ENCODE peak calls at places on chromosomes 4 and X, in four cellular contexts. One of them, this sample, is unnamed.

GRCh38 chrX:41922694-41923171 is 621 bp downstream of the CASK start:
- DNase-seq in ureter: no peak
- DNase-seq in NCI-H2081: no peak
- DNase-seq in left colon: peak
- DNase-seq in this sample: peak

GRCh38 chr4:74793757-74794340 is 474 bp downstream of the BTC start:
- DNase-seq in ureter: peak
- DNase-seq in left colon: peak
- DNase-seq in NCI-H2081: peak
- DNase-seq in this sample: peak

GRCh38 chr4:34850426-34850825 is 1393.9 kb downstream of the ARAP2 start:
- DNase-seq in NCI-H2081: no peak
- DNase-seq in left colon: no peak
- DNase-seq in ureter: no peak
- DNase-seq in this sample: no peak

GRCh38 chr4:38752393-38752961 is 30.3 kb downstream of the TLR10 start:
- DNase-seq in left colon: no peak
- DNase-seq in ureter: no peak
- DNase-seq in NCI-H2081: no peak
- DNase-seq in this sample: no peak

GRCh38 chr4:85842540-85842939 is 367.6 kb downstream of the ARHGAP24 start:
- DNase-seq in NCI-H2081: no peak
- DNase-seq in ureter: no peak
- DNase-seq in left colon: peak
- DNase-seq in this sample: peak

GRCh38 chrX:69808375-69808774 is 192.5 kb downstream of the EDA start:
- DNase-seq in ureter: no peak
- DNase-seq in left colon: no peak
- DNase-seq in NCI-H2081: no peak
- DNase-seq in this sample: no peak

GRCh38 chr4:10180927-10181744 is 64.5 kb upstream of the WDR1 start:
- DNase-seq in NCI-H2081: no peak
- DNase-seq in left colon: no peak
- DNase-seq in ureter: no peak
- DNase-seq in this sample: no peak

GRCh38 chr4:159238631-159239030 is 135.8 kb downstream of the RAPGEF2 start:
- DNase-seq in ureter: no peak
- DNase-seq in left colon: no peak
- DNase-seq in NCI-H2081: no peak
- DNase-seq in this sample: no peak

GRCh38 chrX:132461886-132462285 is 27.0 kb downstream of the MBNL3 start:
- DNase-seq in left colon: no peak
- DNase-seq in NCI-H2081: no peak
- DNase-seq in ureter: no peak
- DNase-seq in this sample: no peak

GRCh38 chr4:104451573-104451972 is 43.1 kb downstream of the CXXC4 start:
- DNase-seq in NCI-H2081: no peak
- DNase-seq in ureter: no peak
- DNase-seq in left colon: no peak
- DNase-seq in this sample: no peak

GRCh38 chr4:118957683-118958082 is 69.0 kb downstream of the SYNPO2 start:
- DNase-seq in NCI-H2081: no peak
- DNase-seq in left colon: no peak
- DNase-seq in ureter: no peak
- DNase-seq in this sample: no peak

GRCh38 chr4:176838611-176839411 is 46.1 kb upstream of the VEGFC start:
- DNase-seq in left colon: no peak
- DNase-seq in NCI-H2081: no peak
- DNase-seq in ureter: no peak
- DNase-seq in this sample: no peak

GRCh38 chrX:38965883-38966282 is 164.6 kb downstream of the MID1IP1 start:
- DNase-seq in NCI-H2081: no peak
- DNase-seq in left colon: no peak
- DNase-seq in ureter: no peak
- DNase-seq in this sample: no peak

GRCh38 chr4:89657931-89658700 is 178.8 kb downstream of the SNCA start:
- DNase-seq in ureter: no peak
- DNase-seq in NCI-H2081: no peak
- DNase-seq in left colon: no peak
- DNase-seq in this sample: no peak